ENCODE peak calls at places on chromosomes 3 and 15, in eight cellular contexts. One of them, this sample, is unnamed.
A peak's percentile ranks its signal among the peaks of the same experiment; 100 is the strongest.

GRCh38 chr3:176505878-176506621 is 691.2 kb downstream of the TBL1XR1 start:
- DNase-seq in bronchial epithelial cell: no peak
- DNase-seq in AG04450: no peak
- DNase-seq in fibroblast of lung: no peak
- DNase-seq in SK-N-SH: no peak
- DNase-seq in H7: peak; percentile 38
- DNase-seq in body of pancreas: no peak
- DNase-seq in aorta: no peak
- DNase-seq in this sample: no peak

GRCh38 chr15:68409736-68410370 is 22.1 kb downstream of the ITGA11 start:
- DNase-seq in body of pancreas: no peak
- DNase-seq in fibroblast of lung: no peak
- DNase-seq in H7: no peak
- DNase-seq in bronchial epithelial cell: no peak
- DNase-seq in aorta: no peak
- DNase-seq in AG04450: no peak
- DNase-seq in SK-N-SH: no peak
- DNase-seq in this sample: no peak

GRCh38 chr3:141825216-141826011 is 51.0 kb upstream of the ATP1B3 start:
- DNase-seq in SK-N-SH: peak; percentile 51
- DNase-seq in fibroblast of lung: no peak
- DNase-seq in bronchial epithelial cell: no peak
- DNase-seq in H7: no peak
- DNase-seq in AG04450: no peak
- DNase-seq in body of pancreas: no peak
- DNase-seq in aorta: no peak
- DNase-seq in this sample: no peak

GRCh38 chr3:89964347-89964746 is 856.9 kb downstream of the EPHA3 start:
- DNase-seq in H7: no peak
- DNase-seq in fibroblast of lung: peak; percentile 73
- DNase-seq in aorta: no peak
- DNase-seq in bronchial epithelial cell: peak; percentile 4
- DNase-seq in SK-N-SH: no peak
- DNase-seq in AG04450: no peak
- DNase-seq in body of pancreas: no peak
- DNase-seq in this sample: no peak

GRCh38 chr3:157498374-157498773 is 4.8 kb downstream of the VEPH1 start:
- DNase-seq in bronchial epithelial cell: no peak
- DNase-seq in SK-N-SH: no peak
- DNase-seq in body of pancreas: no peak
- DNase-seq in H7: no peak
- DNase-seq in aorta: no peak
- DNase-seq in fibroblast of lung: no peak
- DNase-seq in AG04450: no peak
- DNase-seq in this sample: no peak

GRCh38 chr3:146783446-146783845 is 178.3 kb upstream of the PLSCR5 start:
- DNase-seq in aorta: no peak
- DNase-seq in bronchial epithelial cell: no peak
- DNase-seq in SK-N-SH: no peak
- DNase-seq in fibroblast of lung: no peak
- DNase-seq in AG04450: no peak
- DNase-seq in body of pancreas: no peak
- DNase-seq in H7: no peak
- DNase-seq in this sample: no peak

GRCh38 chr3:110384601-110385000 is 687.0 kb upstream of the NECTIN3 start:
- DNase-seq in body of pancreas: no peak
- DNase-seq in fibroblast of lung: peak; percentile 86
- DNase-seq in bronchial epithelial cell: peak; percentile 70
- DNase-seq in aorta: no peak
- DNase-seq in AG04450: peak; percentile 51
- DNase-seq in H7: no peak
- DNase-seq in SK-N-SH: no peak
- DNase-seq in this sample: no peak

GRCh38 chr15:31842532-31843195 is 187.7 kb upstream of the CHRNA7 start:
- DNase-seq in SK-N-SH: no peak
- DNase-seq in bronchial epithelial cell: no peak
- DNase-seq in fibroblast of lung: no peak
- DNase-seq in aorta: no peak
- DNase-seq in body of pancreas: no peak
- DNase-seq in H7: no peak
- DNase-seq in AG04450: no peak
- DNase-seq in this sample: no peak

GRCh38 chr3:126758882-126759281 is 54.8 kb downstream of the CHCHD6 start:
- DNase-seq in H7: no peak
- DNase-seq in bronchial epithelial cell: no peak
- DNase-seq in body of pancreas: no peak
- DNase-seq in AG04450: no peak
- DNase-seq in SK-N-SH: no peak
- DNase-seq in aorta: no peak
- DNase-seq in fibroblast of lung: no peak
- DNase-seq in this sample: no peak

GRCh38 chr3:13508496-13508895 is 28.4 kb downstream of the HDAC11 start:
- DNase-seq in body of pancreas: no peak
- DNase-seq in bronchial epithelial cell: no peak
- DNase-seq in SK-N-SH: no peak
- DNase-seq in fibroblast of lung: no peak
- DNase-seq in aorta: peak; percentile 32
- DNase-seq in AG04450: no peak
- DNase-seq in H7: peak; percentile 42
- DNase-seq in this sample: no peak

GRCh38 chr3:13276438-13277129 is 143.5 kb downstream of the NUP210 start:
- DNase-seq in body of pancreas: no peak
- DNase-seq in SK-N-SH: peak; percentile 70
- DNase-seq in aorta: peak; percentile 44
- DNase-seq in bronchial epithelial cell: no peak
- DNase-seq in AG04450: no peak
- DNase-seq in H7: peak; percentile 55
- DNase-seq in fibroblast of lung: no peak
- DNase-seq in this sample: no peak

GRCh38 chr3:68972358-68972979 is 40.1 kb upstream of the TAFA4 start:
- DNase-seq in H7: peak; percentile 57
- DNase-seq in aorta: peak; percentile 59
- DNase-seq in bronchial epithelial cell: peak; percentile 44
- DNase-seq in fibroblast of lung: peak; percentile 66
- DNase-seq in SK-N-SH: peak; percentile 64
- DNase-seq in AG04450: no peak
- DNase-seq in body of pancreas: peak; percentile 25
- DNase-seq in this sample: no peak

DNA sequence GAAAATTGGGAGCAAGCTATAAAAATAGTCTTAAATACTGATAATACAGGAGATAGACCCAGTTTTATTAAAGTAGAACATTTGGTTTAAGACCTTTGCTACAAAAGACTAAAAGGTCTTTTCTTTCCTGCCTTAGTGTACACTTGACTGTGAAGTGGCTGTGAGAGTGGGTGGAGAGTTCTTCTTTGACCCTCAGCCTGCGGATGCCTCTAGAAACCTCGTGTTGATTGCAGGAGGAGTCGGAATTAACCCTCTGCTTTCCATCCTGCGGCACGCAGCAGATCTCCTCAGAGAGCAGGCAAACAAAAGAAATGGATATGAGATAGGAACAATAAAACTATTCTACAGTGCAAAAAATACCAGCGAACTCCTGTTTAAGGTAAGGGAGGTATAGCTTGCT is 36.5 kb downstream of the OXNAD1 start:
- DNase-seq in body of pancreas: no peak
- DNase-seq in fibroblast of lung: no peak
- DNase-seq in bronchial epithelial cell: no peak
- DNase-seq in SK-N-SH: no peak
- DNase-seq in H7: no peak
- DNase-seq in aorta: no peak
- DNase-seq in AG04450: no peak
- DNase-seq in this sample: no peak
- H3K4me3 ChIP-seq in body of pancreas: no peak overlapping the region
- H3K4me3 ChIP-seq in fibroblast of lung: no peak overlapping the region
- H3K4me3 ChIP-seq in bronchial epithelial cell: no peak overlapping the region
- H3K4me3 ChIP-seq in SK-N-SH: no peak overlapping the region
- H3K4me3 ChIP-seq in H7: no peak overlapping the region
- H3K4me3 ChIP-seq in aorta: no peak overlapping the region
- H3K4me3 ChIP-seq in AG04450: no peak overlapping the region
- H3K4me3 ChIP-seq in this sample: no peak overlapping the region

GRCh38 chr3:51704511-51704950 is 2.3 kb upstream of the GRM2 start:
- DNase-seq in body of pancreas: no peak
- DNase-seq in AG04450: no peak
- DNase-seq in aorta: peak; percentile 33
- DNase-seq in fibroblast of lung: no peak
- DNase-seq in H7: peak; percentile 39
- DNase-seq in SK-N-SH: no peak
- DNase-seq in bronchial epithelial cell: no peak
- DNase-seq in this sample: no peak

GRCh38 chr3:51706788-51707731 is at the start of gene GRM2:
- DNase-seq in AG04450: peak; percentile 38
- DNase-seq in bronchial epithelial cell: peak; percentile 62
- DNase-seq in SK-N-SH: peak; percentile 97
- DNase-seq in H7: peak; percentile 99
- DNase-seq in aorta: peak; percentile 87
- DNase-seq in body of pancreas: peak; percentile 79
- DNase-seq in fibroblast of lung: peak; percentile 87
- DNase-seq in this sample: peak; percentile 66

GRCh38 chr3:51703776-51704510 is 2.9 kb upstream of the GRM2 start:
- DNase-seq in H7: peak; percentile 73
- DNase-seq in AG04450: no peak
- DNase-seq in fibroblast of lung: no peak
- DNase-seq in body of pancreas: no peak
- DNase-seq in bronchial epithelial cell: no peak
- DNase-seq in SK-N-SH: no peak
- DNase-seq in aorta: peak; percentile 30
- DNase-seq in this sample: no peak

GRCh38 chr3:51705276-51706020 is 1.4 kb upstream of the GRM2 start:
- DNase-seq in H7: peak; percentile 18
- DNase-seq in bronchial epithelial cell: no peak
- DNase-seq in SK-N-SH: no peak
- DNase-seq in aorta: peak; percentile 10
- DNase-seq in body of pancreas: no peak
- DNase-seq in AG04450: no peak
- DNase-seq in fibroblast of lung: no peak
- DNase-seq in this sample: no peak

DNA sequence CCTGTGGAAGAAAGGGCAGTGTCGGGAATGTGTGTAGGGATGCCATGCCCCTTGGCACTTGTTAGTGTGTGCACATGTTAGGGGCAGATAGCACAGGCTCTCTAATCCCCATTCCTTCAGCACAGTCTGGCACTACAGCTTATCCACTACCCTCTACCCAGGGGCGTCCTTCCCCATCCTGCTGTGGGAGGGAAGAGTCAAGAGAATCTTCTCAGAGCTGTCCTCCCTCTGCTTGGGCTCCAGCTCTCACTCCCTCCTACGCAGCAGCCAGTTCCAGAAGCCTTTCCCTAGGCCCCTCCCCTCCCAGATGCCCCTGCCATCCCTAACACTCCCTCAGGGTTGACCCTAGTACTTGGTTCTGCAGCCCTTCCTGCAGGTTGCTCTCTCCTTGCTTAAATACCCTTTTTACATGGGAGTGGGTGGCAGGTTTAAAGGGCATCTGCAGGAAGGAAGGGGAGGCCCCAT is 815 bp upstream of the GRM2 start:
- DNase-seq in SK-N-SH: peak; percentile 71
- DNase-seq in body of pancreas: no peak
- DNase-seq in fibroblast of lung: no peak
- DNase-seq in bronchial epithelial cell: no peak
- DNase-seq in H7: peak; percentile 59
- DNase-seq in AG04450: no peak
- DNase-seq in aorta: peak; percentile 12
- DNase-seq in this sample: no peak
- H3K4me3 ChIP-seq in SK-N-SH: no peak overlapping the region
- H3K4me3 ChIP-seq in body of pancreas: no peak overlapping the region
- H3K4me3 ChIP-seq in fibroblast of lung: no peak overlapping the region
- H3K4me3 ChIP-seq in bronchial epithelial cell: no peak overlapping the region
- H3K4me3 ChIP-seq in H7: no peak overlapping the region
- H3K4me3 ChIP-seq in AG04450: no peak overlapping the region
- H3K4me3 ChIP-seq in aorta: no peak overlapping the region
- H3K4me3 ChIP-seq in this sample: no peak overlapping the region

DNA sequence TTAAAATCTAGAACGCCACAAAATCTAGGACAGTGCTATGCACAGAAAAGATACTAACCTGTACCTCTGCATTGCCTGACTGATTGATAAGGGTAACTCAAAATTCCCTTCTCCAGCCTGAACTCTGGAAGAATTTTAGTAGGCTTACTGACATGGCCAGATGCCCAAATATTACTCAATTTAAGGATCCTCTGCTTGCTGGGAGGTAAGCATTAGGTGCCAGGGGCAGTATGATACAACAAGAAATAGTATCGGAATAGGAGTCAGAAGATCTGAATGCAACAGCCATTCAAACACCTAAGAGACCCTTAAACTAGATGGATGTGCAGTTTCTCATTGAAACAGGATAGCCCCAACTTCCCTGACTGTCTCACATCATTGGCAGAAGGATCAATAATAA is 45.4 kb downstream of the CERS3 start:
- DNase-seq in H7: no peak
- DNase-seq in aorta: no peak
- DNase-seq in body of pancreas: no peak
- DNase-seq in SK-N-SH: no peak
- DNase-seq in bronchial epithelial cell: no peak
- DNase-seq in AG04450: no peak
- DNase-seq in fibroblast of lung: no peak
- DNase-seq in this sample: no peak
- H3K4me3 ChIP-seq in H7: no peak overlapping the region
- H3K4me3 ChIP-seq in aorta: no peak overlapping the region
- H3K4me3 ChIP-seq in body of pancreas: no peak overlapping the region
- H3K4me3 ChIP-seq in SK-N-SH: no peak overlapping the region
- H3K4me3 ChIP-seq in bronchial epithelial cell: no peak overlapping the region
- H3K4me3 ChIP-seq in AG04450: no peak overlapping the region
- H3K4me3 ChIP-seq in fibroblast of lung: no peak overlapping the region
- H3K4me3 ChIP-seq in this sample: no peak overlapping the region

DNA sequence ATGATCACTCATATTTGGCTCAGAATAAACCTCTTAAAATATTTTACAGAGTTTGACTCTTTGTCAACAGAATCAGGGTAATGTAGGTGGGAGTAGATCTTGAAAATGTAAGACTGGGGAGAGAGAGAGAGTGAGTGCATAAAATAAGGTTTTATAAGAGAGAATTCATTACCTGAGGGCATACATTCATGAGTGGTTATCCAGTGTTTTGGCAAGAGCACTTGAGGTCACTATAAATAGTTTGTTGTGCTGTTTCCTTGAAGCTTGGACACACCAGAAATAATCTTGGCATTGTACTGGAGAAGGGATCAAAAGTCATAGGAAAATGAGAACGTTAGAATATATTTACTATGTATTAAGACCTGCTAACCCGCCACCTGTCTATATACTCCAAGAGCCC is 33.4 kb downstream of the SLC28A2 start:
- DNase-seq in SK-N-SH: no peak
- DNase-seq in aorta: no peak
- DNase-seq in AG04450: no peak
- DNase-seq in fibroblast of lung: no peak
- DNase-seq in body of pancreas: no peak
- DNase-seq in bronchial epithelial cell: no peak
- DNase-seq in H7: no peak
- DNase-seq in this sample: no peak
- H3K4me3 ChIP-seq in SK-N-SH: no peak overlapping the region
- H3K4me3 ChIP-seq in aorta: no peak overlapping the region
- H3K4me3 ChIP-seq in AG04450: no peak overlapping the region
- H3K4me3 ChIP-seq in fibroblast of lung: no peak overlapping the region
- H3K4me3 ChIP-seq in body of pancreas: no peak overlapping the region
- H3K4me3 ChIP-seq in bronchial epithelial cell: no peak overlapping the region
- H3K4me3 ChIP-seq in H7: no peak overlapping the region
- H3K4me3 ChIP-seq in this sample: no peak overlapping the region

This sample was measured in LNCaP clone FGC.